ENCODE peak calls at places on chromosomes 16 and 17, in seven cellular contexts. One of them, this sample, is unnamed.

GRCh38 chr17:11644265-11645212 is 46.3 kb downstream of the DNAH9 start:
- DNase-seq in A549: peak; percentile 36
- DNase-seq in heart left ventricle: peak; percentile 66
- DNase-seq in mesenchymal stem cell: peak; percentile 22
- DNase-seq in stomach: peak; percentile 72
- DNase-seq in IMR-90: peak; percentile 36
- DNase-seq in right cardiac atrium: peak; percentile 70
- DNase-seq in this sample: no peak

GRCh38 chr17:41785091-41785875 is 1.2 kb downstream of the JUP start:
- DNase-seq in right cardiac atrium: peak; percentile 73
- DNase-seq in A549: no peak
- DNase-seq in heart left ventricle: no peak
- DNase-seq in stomach: no peak
- DNase-seq in mesenchymal stem cell: peak; percentile 54
- DNase-seq in IMR-90: no peak
- DNase-seq in this sample: no peak

GRCh38 chr16:81505011-81505660 is 60.5 kb downstream of the CMIP start:
- DNase-seq in IMR-90: no peak
- DNase-seq in A549: no peak
- DNase-seq in right cardiac atrium: peak; percentile 73
- DNase-seq in mesenchymal stem cell: no peak
- DNase-seq in heart left ventricle: no peak
- DNase-seq in stomach: no peak
- DNase-seq in this sample: no peak

GRCh38 chr16:88529596-88529995 is 40.6 kb upstream of the ZC3H18 start:
- DNase-seq in heart left ventricle: peak; percentile 20
- DNase-seq in A549: no peak
- DNase-seq in mesenchymal stem cell: no peak
- DNase-seq in IMR-90: no peak
- DNase-seq in right cardiac atrium: peak; percentile 51
- DNase-seq in stomach: no peak
- DNase-seq in this sample: peak; percentile 47

GRCh38 chr17:77425791-77426641 is 285.2 kb downstream of the SEC14L1 start:
- DNase-seq in mesenchymal stem cell: peak; percentile 96
- DNase-seq in right cardiac atrium: peak; percentile 62
- DNase-seq in heart left ventricle: no peak
- DNase-seq in stomach: no peak
- DNase-seq in A549: peak; percentile 97
- DNase-seq in IMR-90: peak; percentile 87
- DNase-seq in this sample: no peak

GRCh38 chr16:54361813-54362212 is 75.2 kb upstream of the IRX3 start:
- DNase-seq in mesenchymal stem cell: no peak
- DNase-seq in A549: peak; percentile 18
- DNase-seq in right cardiac atrium: no peak
- DNase-seq in heart left ventricle: no peak
- DNase-seq in IMR-90: no peak
- DNase-seq in stomach: no peak
- DNase-seq in this sample: no peak

GRCh38 chr17:32279933-32280716 is 14.5 kb downstream of the RHBDL3 start:
- DNase-seq in A549: no peak
- DNase-seq in heart left ventricle: no peak
- DNase-seq in mesenchymal stem cell: no peak
- DNase-seq in stomach: no peak
- DNase-seq in IMR-90: no peak
- DNase-seq in right cardiac atrium: no peak
- DNase-seq in this sample: no peak

GRCh38 chr17:8152112-8152775 is at the start of gene PER1:
- DNase-seq in heart left ventricle: peak; percentile 99
- DNase-seq in IMR-90: peak; percentile 93
- DNase-seq in A549: peak; percentile 98
- DNase-seq in stomach: peak; percentile 97
- DNase-seq in right cardiac atrium: peak; percentile 99
- DNase-seq in mesenchymal stem cell: peak; percentile 97
- DNase-seq in this sample: peak; percentile 99

GRCh38 chr16:1580956-1581355 is 30.9 kb downstream of the IFT140 start:
- DNase-seq in right cardiac atrium: no peak
- DNase-seq in heart left ventricle: no peak
- DNase-seq in A549: no peak
- DNase-seq in stomach: peak; percentile 40
- DNase-seq in IMR-90: no peak
- DNase-seq in mesenchymal stem cell: no peak
- DNase-seq in this sample: no peak

GRCh38 chr17:5533486-5534315 is 47.3 kb downstream of the MIS12 start:
- DNase-seq in A549: no peak
- DNase-seq in stomach: no peak
- DNase-seq in mesenchymal stem cell: no peak
- DNase-seq in heart left ventricle: no peak
- DNase-seq in right cardiac atrium: no peak
- DNase-seq in IMR-90: no peak
- DNase-seq in this sample: no peak

GRCh38 chr16:55116165-55116894 is 185.7 kb downstream of the IRX5 start:
- DNase-seq in mesenchymal stem cell: peak; percentile 63
- DNase-seq in right cardiac atrium: no peak
- DNase-seq in IMR-90: peak; percentile 68
- DNase-seq in A549: no peak
- DNase-seq in heart left ventricle: no peak
- DNase-seq in stomach: no peak
- DNase-seq in this sample: no peak

DNA sequence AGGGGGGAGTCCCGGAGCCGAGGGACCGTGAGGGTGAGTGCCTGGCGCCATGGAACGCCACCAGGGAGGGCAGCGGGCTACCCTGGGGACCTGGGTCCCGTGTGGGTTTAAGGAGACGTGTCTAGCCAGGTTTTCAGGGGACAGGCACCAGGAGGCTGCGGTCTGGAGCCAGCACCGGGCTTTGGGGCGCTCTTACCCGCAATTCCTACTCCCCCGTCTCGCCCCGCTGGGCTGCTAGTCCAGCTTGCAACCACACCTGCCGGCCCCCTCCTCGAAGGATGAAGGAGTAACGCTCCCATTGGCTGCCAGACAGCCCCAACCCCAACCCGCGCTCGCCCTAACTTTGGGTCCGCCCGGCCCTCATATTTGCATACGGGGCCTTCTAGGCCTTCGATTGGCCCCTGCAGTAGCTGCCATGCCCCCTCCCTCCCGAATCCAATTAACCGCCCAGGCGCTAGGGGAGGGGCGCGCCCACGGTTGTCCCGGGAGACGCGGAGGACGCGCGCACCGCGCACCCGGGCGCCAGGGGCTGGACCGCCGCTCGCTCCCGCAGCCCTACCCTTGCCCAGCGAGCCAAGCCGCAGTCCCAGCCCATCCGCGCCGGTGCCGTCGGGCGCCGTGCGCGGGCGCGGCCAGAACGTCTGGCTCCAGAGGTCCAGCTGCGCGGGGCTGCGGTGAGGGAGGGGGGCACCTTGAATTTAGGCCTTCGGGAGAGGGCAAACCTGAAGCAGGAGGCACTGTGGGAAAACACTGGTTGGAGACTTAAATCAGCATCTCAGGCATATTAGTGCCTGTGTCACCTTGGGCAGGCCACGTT is at the start of gene TTLL6:
- DNase-seq in right cardiac atrium: peak; percentile 94
- DNase-seq in A549: peak; percentile 97
- DNase-seq in IMR-90: peak; percentile 56
- DNase-seq in stomach: peak; percentile 92
- DNase-seq in mesenchymal stem cell: peak; percentile 88
- DNase-seq in heart left ventricle: peak; percentile 93
- DNase-seq in this sample: peak; percentile 93
- H3K4me3 ChIP-seq in right cardiac atrium: peak within 1 kb of the TSS; percentile 37
- H3K4me3 ChIP-seq in A549: peak within 1 kb of the TSS; percentile 54
- H3K4me3 ChIP-seq in IMR-90: peak within 1 kb of the TSS; percentile 41
- H3K4me3 ChIP-seq in stomach: peak within 1 kb of the TSS; percentile 47
- H3K4me3 ChIP-seq in mesenchymal stem cell: peak within 1 kb of the TSS; percentile 72
- H3K4me3 ChIP-seq in heart left ventricle: peak within 1 kb of the TSS; percentile 55
- H3K4me3 ChIP-seq in this sample: peak within 1 kb of the TSS; percentile 26

GRCh38 chr16:30581462-30581861 is 4.0 kb downstream of the ZNF785 start:
- DNase-seq in mesenchymal stem cell: no peak
- DNase-seq in IMR-90: no peak
- DNase-seq in right cardiac atrium: no peak
- DNase-seq in A549: no peak
- DNase-seq in stomach: no peak
- DNase-seq in heart left ventricle: no peak
- DNase-seq in this sample: no peak

GRCh38 chr16:30585022-30585399 is 486 bp downstream of the ZNF785 start:
- DNase-seq in right cardiac atrium: no peak
- DNase-seq in heart left ventricle: no peak
- DNase-seq in A549: no peak
- DNase-seq in stomach: no peak
- DNase-seq in mesenchymal stem cell: no peak
- DNase-seq in IMR-90: no peak
- DNase-seq in this sample: no peak

GRCh38 chr16:30582611-30583340 is 2.7 kb downstream of the ZNF785 start:
- DNase-seq in right cardiac atrium: no peak
- DNase-seq in A549: no peak
- DNase-seq in IMR-90: no peak
- DNase-seq in mesenchymal stem cell: no peak
- DNase-seq in stomach: no peak
- DNase-seq in heart left ventricle: no peak
- DNase-seq in this sample: no peak

GRCh38 chr16:30588651-30589050 is 3.2 kb upstream of the ZNF785 start:
- DNase-seq in right cardiac atrium: no peak
- DNase-seq in IMR-90: no peak
- DNase-seq in stomach: no peak
- DNase-seq in heart left ventricle: no peak
- DNase-seq in A549: no peak
- DNase-seq in mesenchymal stem cell: no peak
- DNase-seq in this sample: no peak

DNA sequence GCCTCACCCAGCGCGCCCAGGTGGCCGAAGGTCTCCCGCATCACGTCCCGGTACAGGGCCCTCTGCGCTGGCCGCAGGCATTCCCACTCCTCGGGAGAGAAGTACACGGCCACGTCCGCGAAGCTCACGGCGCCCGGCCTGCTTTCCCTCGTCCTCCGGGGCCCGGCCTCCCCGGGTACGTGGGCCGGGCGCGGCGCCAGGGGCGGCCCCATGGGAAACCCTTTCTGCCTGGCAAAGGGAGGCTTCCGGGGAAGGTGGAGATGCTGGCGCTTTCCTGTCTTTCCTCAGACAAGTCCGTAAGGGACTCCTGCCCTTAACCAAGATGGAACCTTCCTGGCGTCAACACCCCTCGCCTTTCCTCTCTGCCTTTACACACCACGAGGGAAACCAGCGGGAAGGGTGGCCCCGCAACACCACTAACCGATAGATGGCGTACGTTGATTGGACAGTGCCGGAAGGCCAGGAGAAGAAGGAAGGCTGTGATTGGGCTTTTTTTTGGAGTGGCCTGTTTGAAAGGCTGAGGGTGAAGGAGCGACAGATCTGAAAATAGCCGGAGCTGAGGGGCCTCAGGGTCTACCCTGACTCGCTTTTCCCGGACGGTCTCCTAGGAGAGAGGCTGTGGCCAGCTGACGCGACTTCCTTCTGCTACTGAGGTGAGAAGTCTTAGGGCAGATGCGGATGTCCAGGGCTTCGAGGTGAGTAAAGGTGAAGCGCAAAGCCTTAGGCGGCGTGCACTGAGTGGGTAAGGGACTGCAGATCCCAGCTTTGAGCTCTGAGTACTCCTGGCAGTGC is at the start of gene ZNF785:
- DNase-seq in stomach: peak; percentile 96
- DNase-seq in right cardiac atrium: peak; percentile 98
- DNase-seq in A549: no peak
- DNase-seq in mesenchymal stem cell: peak; percentile 97
- DNase-seq in heart left ventricle: peak; percentile 98
- DNase-seq in IMR-90: peak; percentile 99
- DNase-seq in this sample: peak; percentile 99
- H3K4me3 ChIP-seq in stomach: peak within 1 kb of the TSS; percentile 67
- H3K4me3 ChIP-seq in right cardiac atrium: peak within 1 kb of the TSS; percentile 49
- H3K4me3 ChIP-seq in A549: no peak within 1 kb of the TSS
- H3K4me3 ChIP-seq in mesenchymal stem cell: peak within 1 kb of the TSS; percentile 93
- H3K4me3 ChIP-seq in heart left ventricle: peak within 1 kb of the TSS; percentile 73
- H3K4me3 ChIP-seq in IMR-90: peak within 1 kb of the TSS; percentile 58
- H3K4me3 ChIP-seq in this sample: peak within 1 kb of the TSS; percentile 68

GRCh38 chr16:30691907-30692306 is 7.1 kb upstream of the SRCAP start:
- DNase-seq in IMR-90: no peak
- DNase-seq in right cardiac atrium: no peak
- DNase-seq in A549: no peak
- DNase-seq in mesenchymal stem cell: no peak
- DNase-seq in heart left ventricle: no peak
- DNase-seq in stomach: no peak
- DNase-seq in this sample: no peak
- H3K4me3 ChIP-seq in IMR-90: no peak overlapping the region
- H3K4me3 ChIP-seq in right cardiac atrium: no peak overlapping the region
- H3K4me3 ChIP-seq in A549: no peak overlapping the region
- H3K4me3 ChIP-seq in mesenchymal stem cell: no peak overlapping the region
- H3K4me3 ChIP-seq in heart left ventricle: no peak overlapping the region
- H3K4me3 ChIP-seq in stomach: no peak overlapping the region
- H3K4me3 ChIP-seq in this sample: no peak overlapping the region

DNA sequence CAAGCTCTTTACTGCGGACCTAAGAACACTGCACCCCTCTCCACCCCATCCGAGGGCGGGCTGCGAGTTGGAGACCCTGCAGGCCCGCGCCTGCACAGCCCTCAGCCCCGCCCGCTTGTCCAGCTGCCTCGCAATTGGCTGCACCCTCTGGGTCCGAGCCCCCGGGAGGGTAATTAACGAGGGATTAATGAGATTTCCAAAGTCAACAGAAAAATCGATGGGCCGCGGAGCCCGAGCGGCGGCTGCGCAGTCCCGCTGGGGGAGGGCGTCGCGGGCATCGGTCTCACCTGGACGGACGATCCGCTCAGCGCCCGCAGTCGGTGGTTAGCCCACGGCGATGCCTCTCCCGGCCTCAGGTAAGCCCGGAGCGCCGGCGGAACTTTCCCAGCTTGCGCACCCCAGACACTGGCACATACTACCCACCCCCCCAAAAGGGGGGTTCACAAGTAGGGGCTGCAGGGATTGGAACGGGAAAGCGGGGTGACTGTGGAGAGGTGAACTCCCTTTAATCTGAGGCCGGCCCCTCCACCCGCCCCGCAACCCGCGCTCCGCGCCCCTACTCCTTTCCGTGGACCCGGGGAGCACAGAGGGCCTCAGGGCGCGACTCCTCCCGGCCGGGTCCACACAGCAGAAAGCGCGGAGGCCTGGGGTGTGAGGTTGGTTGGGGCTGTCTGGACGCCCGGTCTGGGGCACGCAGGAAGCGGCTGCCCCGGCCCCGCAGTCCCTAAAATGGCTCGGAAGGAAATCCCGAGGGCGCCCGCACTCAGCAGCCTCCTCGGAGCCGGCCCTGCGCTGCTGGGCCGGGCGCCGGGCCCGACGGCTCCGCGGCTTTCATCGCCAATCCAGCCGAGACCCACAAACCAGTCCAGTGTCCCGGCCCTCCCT is at the start of gene OTOP3:
- DNase-seq in heart left ventricle: no peak
- DNase-seq in right cardiac atrium: peak; percentile 47
- DNase-seq in mesenchymal stem cell: no peak
- DNase-seq in A549: no peak
- DNase-seq in IMR-90: no peak
- DNase-seq in stomach: no peak
- DNase-seq in this sample: peak; percentile 85
- H3K4me3 ChIP-seq in heart left ventricle: no peak within 1 kb of the TSS
- H3K4me3 ChIP-seq in right cardiac atrium: no peak within 1 kb of the TSS
- H3K4me3 ChIP-seq in mesenchymal stem cell: no peak within 1 kb of the TSS
- H3K4me3 ChIP-seq in A549: no peak within 1 kb of the TSS
- H3K4me3 ChIP-seq in IMR-90: no peak within 1 kb of the TSS
- H3K4me3 ChIP-seq in stomach: no peak within 1 kb of the TSS
- H3K4me3 ChIP-seq in this sample: no peak within 1 kb of the TSS